ENCODE peak calls at places on chromosomes 11 and 22, in ten cellular contexts. U is esophagus squamous epithelium; J is A549; Z is heart right ventricle; Q is pancreas; G is CD8-positive, alpha-beta memory T cell; L is PC-3; S is right lobe of liver; T is transverse colon; E is IMR-90. A is an unnamed sample. For H3K4me1, the result is how much of the 10 kb centered on the place peaks cover.

GRCh38 chr11:34395916-34396555 is 38.2 kb upstream of the ABTB2 start:
- DNase-seq in U (no peak), J (peak), Z (no peak), Q (no peak), G (no peak), L (peak), S (no peak), T (no peak), E (peak), A (no peak)

GRCh38 chr11:19656140-19656541 is 56.5 kb upstream of the NAV2 start:
- DNase-seq in U (no peak), J (no peak), Z (no peak), Q (no peak), G (no peak), L (no peak), S (no peak), T (no peak), E (no peak), A (no peak)

GRCh38 chr11:8531312-8531711 is 62.7 kb downstream of the STK33 start:
- DNase-seq in U (no peak), J (no peak), Z (peak), Q (no peak), G (no peak), L (no peak), S (no peak), T (no peak), E (no peak), A (no peak)

GRCh38 chr11:85886089-85887056 is 31.2 kb downstream of the CCDC83 start:
- DNase-seq in U (no peak), J (no peak), Z (no peak), Q (no peak), G (no peak), L (no peak), S (no peak), T (no peak), E (peak), A (no peak)

GRCh38 chr11:69041516-69041915 is 7.2 kb upstream of the TPCN2 start:
- DNase-seq in U (no peak), J (no peak), Z (no peak), Q (no peak), G (no peak), L (no peak), S (no peak), T (no peak), E (peak), A (no peak)

GRCh38 chr11:77747381-77747969 is 73.0 kb downstream of the RSF1 start:
- DNase-seq in U (no peak), J (no peak), Z (no peak), Q (no peak), G (no peak), L (no peak), S (no peak), T (no peak), E (peak), A (no peak)

GRCh38 chr11:5696210-5696609 is 6.6 kb downstream of the TRIM22 start:
- DNase-seq in U (no peak), J (no peak), Z (no peak), Q (no peak), G (no peak), L (no peak), S (no peak), T (no peak), E (peak), A (no peak)

GRCh38 chr22:19808873-19809478 is 45.7 kb downstream of the GNB1L start:
- DNase-seq in U (no peak), J (no peak), Z (peak), Q (no peak), G (no peak), L (no peak), S (peak), T (no peak), E (no peak), A (no peak)

GRCh38 chr11:44619931-44620725 is 54.7 kb downstream of the CD82 start:
- DNase-seq in U (no peak), J (no peak), Z (peak), Q (peak), G (no peak), L (no peak), S (peak), T (peak), E (no peak), A (peak)

GRCh38 chr22:32469799-32470212 is 4.8 kb upstream of the FBXO7 start:
- DNase-seq in U (no peak), J (peak), Z (no peak), Q (no peak), G (no peak), L (peak), S (no peak), T (peak), E (peak), A (no peak)

GRCh38 chr22:20650294-20651207 is 123.4 kb upstream of the SERPIND1 start:
- DNase-seq in U (no peak), J (no peak), Z (no peak), Q (no peak), G (no peak), L (no peak), S (no peak), T (no peak), E (no peak), A (peak)

GRCh38 chr22:43262990-43263644 is 76.2 kb upstream of the TTLL12 start:
- DNase-seq in U (no peak), J (no peak), Z (peak), Q (no peak), G (peak), L (no peak), S (peak), T (peak), E (no peak), A (no peak)

GRCh38 chr22:35051791-35052190 is 14.2 kb upstream of the ISX start:
- DNase-seq in U (no peak), J (no peak), Z (no peak), Q (no peak), G (no peak), L (no peak), S (no peak), T (no peak), E (no peak), A (no peak)

GRCh38 chr22:32202539-32203180 is 2.2 kb downstream of the RFPL2 start:
- DNase-seq in U (no peak), J (peak), Z (peak), Q (peak), G (peak), L (peak), S (peak), T (peak), E (peak), A (peak)

GRCh38 chr11:43579171-43579918 is 101.2 kb upstream of the HSD17B12 start:
- DNase-seq in U (no peak), J (peak), Z (no peak), Q (no peak), G (no peak), L (peak), S (no peak), T (no peak), E (peak), A (no peak)

GRCh38 chr11:67056640-67057409 is at the start of gene RHOD:
- DNase-seq in U (no peak), J (no peak), Z (no peak), Q (peak), G (peak), L (peak), S (peak), T (peak), E (no peak), A (peak)

GRCh38 chr11:128653828-128654231 is 40.0 kb upstream of the FLI1 start:
- DNase-seq in U (no peak), J (peak), Z (peak), Q (peak), G (no peak), L (peak), S (peak), T (peak), E (peak), A (peak)

GRCh38 chr11:128492461-128492860 is 94.9 kb downstream of the ETS1 start:
- DNase-seq in U (no peak), J (no peak), Z (no peak), Q (no peak), G (no peak), L (no peak), S (no peak), T (no peak), E (peak), A (no peak)

GRCh38 chr11:111185259-111185658 is 60.3 kb upstream of the POU2AF2 start:
- DNase-seq in U (no peak), J (no peak), Z (no peak), Q (no peak), G (no peak), L (no peak), S (no peak), T (no peak), E (peak), A (no peak)

GRCh38 chr11:62918531-62918930 is 2.6 kb downstream of the CHRM1 start:
- DNase-seq in U (no peak), J (no peak), Z (no peak), Q (no peak), G (no peak), L (no peak), S (no peak), T (no peak), E (no peak), A (no peak)

GRCh38 chr11:65274734-65275682 is 13.2 kb downstream of the POLA2 start:
- DNase-seq in U (no peak), J (peak), Z (peak), Q (peak), G (peak), L (peak), S (no peak), T (peak), E (peak), A (peak)

GRCh38 chr11:60866911-60867870 is at the start of gene ZP1:
- DNase-seq in U (no peak), J (no peak), Z (no peak), Q (no peak), G (no peak), L (peak), S (no peak), T (no peak), E (no peak), A (no peak)

GRCh38 chr22:41478891-41479521 is 10.1 kb downstream of the ACO2 start:
- DNase-seq in U (no peak), J (no peak), Z (no peak), Q (no peak), G (no peak), L (no peak), S (peak), T (no peak), E (peak), A (peak)

GRCh38 chr11:117177534-117178209 is 871 bp upstream of the SIDT2 start:
- DNase-seq in U (no peak), J (no peak), Z (no peak), Q (peak), G (no peak), L (peak), S (no peak), T (no peak), E (no peak), A (no peak)

GRCh38 chr22:39343259-39344045 is 6.3 kb upstream of the SYNGR1 start:
- DNase-seq in U (no peak), J (peak), Z (peak), Q (peak), G (peak), L (peak), S (peak), T (peak), E (peak), A (peak)

GRCh38 chr22:29814003-29814402 is 24.1 kb downstream of the ASCC2 start:
- DNase-seq in U (no peak), J (no peak), Z (no peak), Q (no peak), G (no peak), L (peak), S (no peak), T (no peak), E (no peak), A (no peak)

GRCh38 chr22:20012741-20013331 is 3.8 kb downstream of the ARVCF start:
- DNase-seq in U (no peak), J (no peak), Z (no peak), Q (no peak), G (no peak), L (no peak), S (no peak), T (no peak), E (no peak), A (no peak)

GRCh38 chr11:132062541-132062940 is 692.1 kb downstream of the NTM start:
- DNase-seq in U (no peak), J (no peak), Z (no peak), Q (no peak), G (no peak), L (no peak), S (no peak), T (no peak), E (peak), A (no peak)

GRCh38 chr11:71364176-71364671 is 84.0 kb downstream of the DHCR7 start:
- DNase-seq in U (no peak), J (no peak), Z (no peak), Q (no peak), G (no peak), L (no peak), S (no peak), T (no peak), E (no peak), A (no peak)

GRCh38 chr11:20066783-20067156 is 93.5 kb downstream of the DBX1 start:
- DNase-seq in U (no peak), J (no peak), Z (no peak), Q (no peak), G (no peak), L (no peak), S (no peak), T (no peak), E (no peak), A (no peak)

GRCh38 chr22:26648011-26648497 is 9.3 kb upstream of the MIAT start:
- DNase-seq in U (no peak), J (no peak), Z (no peak), Q (no peak), G (peak), L (no peak), S (no peak), T (peak), E (no peak), A (no peak)

GRCh38 chr11:111976119-111976518 is 39.0 kb downstream of the DIXDC1 start:
- DNase-seq in U (no peak), J (no peak), Z (no peak), Q (no peak), G (no peak), L (no peak), S (no peak), T (no peak), E (no peak), A (no peak)

GRCh38 chr11:83941050-83941449 is 654.9 kb upstream of the CCDC90B start:
- DNase-seq in U (no peak), J (no peak), Z (no peak), Q (no peak), G (no peak), L (no peak), S (no peak), T (no peak), E (no peak), A (no peak)

GRCh38 chr11:127412722-127413121 is 412.2 kb upstream of the KIRREL3 start:
- DNase-seq in U (no peak), J (no peak), Z (no peak), Q (no peak), G (no peak), L (no peak), S (no peak), T (no peak), E (no peak), A (no peak)

GRCh38 chr11:15761235-15761634 is 595.1 kb downstream of the SOX6 start:
- DNase-seq in U (no peak), J (no peak), Z (no peak), Q (no peak), G (no peak), L (no peak), S (no peak), T (peak), E (no peak), A (no peak)

GRCh38 chr22:19974233-19974861 is 32.7 kb upstream of the TXNRD2 start:
- DNase-seq in U (no peak), J (peak), Z (no peak), Q (no peak), G (no peak), L (peak), S (no peak), T (peak), E (peak), A (peak)

GRCh38 chr22:43840431-43840830 is 21.9 kb downstream of the SULT4A1 start:
- DNase-seq in U (no peak), J (no peak), Z (no peak), Q (no peak), G (no peak), L (no peak), S (peak), T (no peak), E (no peak), A (no peak)

GRCh38 chr11:75035911-75036536 is 47.3 kb downstream of the NEU3 start:
- DNase-seq in U (no peak), J (no peak), Z (no peak), Q (no peak), G (no peak), L (peak), S (no peak), T (peak), E (no peak), A (no peak)

DNA sequence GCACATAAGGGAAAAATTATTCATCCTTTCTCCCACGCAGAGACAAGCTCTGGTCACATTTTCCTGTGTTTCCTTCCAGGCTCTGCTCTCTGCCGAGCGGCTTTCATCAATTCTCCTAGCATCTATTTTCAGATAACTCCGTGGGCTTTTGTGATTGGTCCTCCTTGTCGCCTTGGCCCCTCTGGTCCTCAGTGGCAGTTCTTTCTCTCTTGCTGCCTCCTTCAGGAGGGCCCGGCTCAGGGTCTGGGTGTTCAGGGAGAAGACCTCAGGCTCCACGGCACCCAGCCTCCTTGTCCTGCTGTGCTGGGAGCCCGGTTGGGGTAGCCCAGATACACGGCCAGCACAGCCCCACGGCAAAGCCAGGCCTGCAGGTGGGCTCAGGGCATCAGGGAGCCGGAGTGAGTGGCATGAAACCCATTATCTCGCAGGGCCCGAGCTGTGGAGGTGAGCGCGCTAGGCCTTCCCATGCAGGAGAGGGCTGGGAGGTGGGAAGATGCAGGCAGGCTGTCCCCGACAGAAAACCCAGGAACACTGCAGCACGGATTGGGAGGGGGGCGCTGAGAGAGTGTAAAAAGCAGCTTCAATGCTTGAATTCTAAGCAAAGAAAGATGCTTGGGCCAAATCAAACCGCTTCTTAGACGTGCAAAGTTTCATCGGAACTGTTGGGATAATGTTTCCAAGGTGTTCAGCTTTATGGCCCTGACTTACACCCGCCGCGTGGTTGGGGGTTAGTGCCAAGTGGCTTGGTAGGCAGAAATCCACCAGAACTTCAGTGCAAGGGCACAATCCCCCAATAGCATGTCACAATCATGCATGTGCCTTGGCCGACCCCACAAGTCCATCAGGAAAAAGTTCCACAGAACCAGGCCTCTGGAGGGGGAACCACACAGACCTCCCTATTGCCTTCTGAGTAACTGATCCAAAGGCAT is 81.9 kb upstream of the WNT7B start:
- DNase-seq in U (no peak), J (no peak), Z (peak), Q (peak), G (no peak), L (peak), S (peak), T (peak), E (no peak), A (no peak)
- H3K4me1 ChIP-seq in U (half or more), J (under half), Z (half or more), Q (half or more), G (under half), L (half or more), S (under half), T (half or more), E (under half), A (under half)

GRCh38 chr22:23836281-23836680 is 2.5 kb downstream of the DERL3 start:
- DNase-seq in U (no peak), J (no peak), Z (no peak), Q (no peak), G (no peak), L (no peak), S (peak), T (no peak), E (no peak), A (no peak)

GRCh38 chr22:23836692-23837495 is 1.9 kb downstream of the DERL3 start:
- DNase-seq in U (no peak), J (no peak), Z (no peak), Q (no peak), G (no peak), L (no peak), S (peak), T (no peak), E (no peak), A (no peak)

GRCh38 chr22:23838686-23839468 is at the start of gene DERL3:
- DNase-seq in U (peak), J (peak), Z (peak), Q (peak), G (peak), L (peak), S (peak), T (peak), E (peak), A (peak)

GRCh38 chr22:23837911-23838685 is 708 bp downstream of the DERL3 start:
- DNase-seq in U (no peak), J (no peak), Z (no peak), Q (peak), G (no peak), L (no peak), S (peak), T (no peak), E (no peak), A (no peak)

DNA sequence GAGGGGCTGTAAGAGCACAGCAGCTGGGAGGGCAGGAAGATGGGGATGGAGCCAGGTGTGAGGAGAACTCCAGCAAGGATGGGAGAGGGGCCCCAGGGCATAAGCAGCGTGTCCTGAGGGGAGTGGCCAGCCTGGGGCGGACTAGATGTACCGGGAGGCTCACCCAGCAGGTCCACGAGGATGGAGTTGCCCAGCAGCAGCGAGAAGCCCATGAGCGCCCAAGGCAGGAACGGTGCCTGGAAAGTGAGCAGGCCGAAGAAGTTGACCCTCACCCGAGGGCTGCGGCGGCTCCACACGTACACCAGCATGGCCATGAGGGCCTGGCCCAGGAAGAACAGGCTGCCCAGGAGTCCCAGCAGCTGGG is 1.3 kb downstream of the DERL3 start:
- DNase-seq in U (no peak), J (no peak), Z (no peak), Q (no peak), G (no peak), L (no peak), S (peak), T (no peak), E (no peak), A (no peak)
- H3K4me1 ChIP-seq in U (under half), J (under half), Z (under half), Q (under half), G (under half), L (under half), S (under half), T (under half), E (under half), A (under half)

GRCh38 chr22:36341640-36342041 is 46.1 kb downstream of the MYH9 start:
- DNase-seq in U (no peak), J (no peak), Z (no peak), Q (no peak), G (no peak), L (no peak), S (peak), T (no peak), E (no peak), A (no peak)
- H3K4me1 ChIP-seq in U (half or more), J (half or more), Z (half or more), Q (under half), G (half or more), L (under half), S (under half), T (half or more), E (under half), A (under half)

GRCh38 chr11:46335858-46336600 is 11.2 kb upstream of the DGKZ start:
- DNase-seq in U (no peak), J (no peak), Z (no peak), Q (no peak), G (no peak), L (peak), S (no peak), T (no peak), E (no peak), A (no peak)

GRCh38 chr11:46334211-46334610 is 13.1 kb upstream of the DGKZ start:
- DNase-seq in U (no peak), J (no peak), Z (no peak), Q (no peak), G (no peak), L (no peak), S (no peak), T (no peak), E (no peak), A (no peak)

GRCh38 chr11:46333129-46333947 is 13.9 kb upstream of the DGKZ start:
- DNase-seq in U (no peak), J (no peak), Z (no peak), Q (no peak), G (peak), L (no peak), S (no peak), T (no peak), E (no peak), A (no peak)

GRCh38 chr11:46336781-46337180 is 10.5 kb upstream of the DGKZ start:
- DNase-seq in U (no peak), J (no peak), Z (no peak), Q (no peak), G (no peak), L (no peak), S (no peak), T (no peak), E (no peak), A (no peak)

GRCh38 chr11:46335271-46335670 is 12.0 kb upstream of the DGKZ start:
- DNase-seq in U (no peak), J (no peak), Z (no peak), Q (no peak), G (no peak), L (no peak), S (no peak), T (no peak), E (no peak), A (no peak)
- H3K4me1 ChIP-seq in U (half or more), J (under half), Z (under half), Q (under half), G (half or more), L (under half), S (under half), T (under half), E (under half), A (under half)

GRCh38 chr11:94544582-94544831 is 786 bp downstream of the FUT4 start:
- DNase-seq in U (no peak), J (no peak), Z (no peak), Q (no peak), G (no peak), L (no peak), S (no peak), T (peak), E (no peak), A (no peak)
- H3K4me1 ChIP-seq in U (half or more), J (under half), Z (under half), Q (under half), G (under half), L (under half), S (under half), T (under half), E (under half), A (under half)

GRCh38 chr11:120395778-120396177 is 59.6 kb downstream of the ARHGEF12 start:
- DNase-seq in U (no peak), J (no peak), Z (no peak), Q (no peak), G (no peak), L (no peak), S (no peak), T (no peak), E (no peak), A (no peak)
- H3K4me1 ChIP-seq in U (under half), J (under half), Z (under half), Q (under half), G (under half), L (under half), S (under half), T (under half), E (under half), A (under half)

A was measured in lung.